ENCODE peak calls at places on chromosomes 13 and 19, in seven cellular contexts. I is putamen; F is HCEC 1CT; T is A172; H is head of caudate nucleus; J is activated CD4-positive, alpha-beta T cell treated with anti-CD3 and anti-CD28 coated beads, Interleukin-2, amount 50 U/mL, for 4 hours; X is Caco-2. W is an unnamed sample.

GRCh38 chr19:41223431-41224234 is 4.6 kb downstream of the AXL start:
- DNase-seq in H (no peak), F (peak; percentile 89), J (no peak), X (no peak), I (no peak), T (peak; percentile 98), W (no peak)

GRCh38 chr19:29492761-29493160 is 33.0 kb upstream of the VSTM2B start:
- DNase-seq in J (no peak), I (peak; percentile 79), F (no peak), T (no peak), X (no peak), H (peak; percentile 57), W (no peak)

GRCh38 chr13:40145139-40145538 is 489.7 kb downstream of the COG6 start:
- DNase-seq in F (no peak), J (no peak), H (no peak), X (no peak), T (no peak), I (no peak), W (peak; percentile 26)

GRCh38 chr13:77979721-77980377 is 61.2 kb upstream of the EDNRB start:
- DNase-seq in H (no peak), T (peak; percentile 3), J (no peak), X (no peak), I (no peak), F (no peak), W (no peak)

GRCh38 chr13:76848596-76848995 is 37.6 kb downstream of the KCTD12 start:
- DNase-seq in H (no peak), T (no peak), J (no peak), F (peak; percentile 60), X (no peak), I (no peak), W (no peak)

GRCh38 chr19:5593963-5594255 is 26.2 kb upstream of the TINCR start:
- DNase-seq in T (no peak), X (no peak), I (no peak), H (no peak), J (no peak), F (no peak), W (no peak)

GRCh38 chr19:4902796-4903195 is at the start of gene ARRDC5:
- DNase-seq in T (no peak), F (no peak), H (no peak), I (no peak), J (no peak), X (no peak), W (no peak)

GRCh38 chr19:5787554-5788182 is 3.1 kb upstream of the PRR22 start:
- DNase-seq in H (no peak), X (no peak), T (no peak), F (no peak), J (no peak), I (no peak), W (no peak)

GRCh38 chr13:37966266-37966665 is 96.7 kb upstream of the TRPC4 start:
- DNase-seq in F (no peak), H (no peak), I (no peak), J (no peak), T (peak; percentile 7), X (no peak), W (no peak)

GRCh38 chr13:109156181-109156935 is 526.9 kb downstream of the MYO16 start:
- DNase-seq in F (peak; percentile 97), H (no peak), T (peak; percentile 92), J (no peak), I (no peak), X (no peak), W (no peak)

GRCh38 chr13:48976677-48977625 is 1.2 kb downstream of the FNDC3A start:
- DNase-seq in J (no peak), X (peak; percentile 92), T (peak; percentile 54), H (no peak), F (peak; percentile 43), I (peak; percentile 9), W (no peak)

GRCh38 chr19:16273005-16273404 is 51.6 kb upstream of the KLF2 start:
- DNase-seq in H (no peak), T (no peak), J (no peak), F (no peak), I (no peak), X (no peak), W (no peak)

GRCh38 chr19:38263696-38264485 is 482 bp upstream of the SPINT2 start:
- DNase-seq in J (peak; percentile 78), I (no peak), X (peak; percentile 98), T (peak; percentile 41), F (no peak), H (no peak), W (peak; percentile 86)

GRCh38 chr19:55519461-55520311 is 17.2 kb downstream of the SBK2 start:
- DNase-seq in J (no peak), X (no peak), F (peak; percentile 90), I (no peak), H (no peak), T (peak; percentile 97), W (no peak)

W was measured in T-helper 2 cell treated with Interferon-gamma antibody and Interleukin-4, amounts not matched to agents 5 μg/mL and 100 μg/mL, for 36 hours.